ENCODE peak calls at places on chromosomes 13 and 19, in six cellular contexts. X is HCT116, C is GM12878, V is HepG2, E is A549, D is SK-N-SH. F is an unnamed sample.

GRCh38 chr19:13022111-13022858 is 27.0 kb downstream of the NFIX start:
- DNase-seq in D (no peak), C (no peak), V (no peak), X (no peak), E (no peak), F (no peak)

GRCh38 chr13:74325106-74325505 is 190.9 kb upstream of the KLF12 start:
- DNase-seq in E (no peak), V (peak), D (peak), C (no peak), X (no peak), F (no peak)

GRCh38 chr13:33787051-33787591 is 30.8 kb upstream of the RFC3 start:
- DNase-seq in E (no peak), D (peak), C (peak), X (no peak), V (no peak), F (no peak)

GRCh38 chr13:40351537-40352384 is 314.7 kb downstream of the FOXO1 start:
- DNase-seq in D (no peak), X (no peak), E (no peak), V (peak), C (no peak), F (no peak)

GRCh38 chr19:2970201-2970838 is 7.0 kb upstream of the TLE6 start:
- DNase-seq in D (no peak), X (no peak), E (no peak), C (no peak), V (no peak), F (no peak)

GRCh38 chr13:100229603-100230002 is 140.7 kb downstream of the PCCA start:
- DNase-seq in V (no peak), E (no peak), C (no peak), X (no peak), D (no peak), F (no peak)

GRCh38 chr13:77580748-77581147 is 45.2 kb downstream of the SCEL start:
- DNase-seq in X (no peak), C (no peak), V (no peak), E (no peak), D (no peak), F (no peak)

GRCh38 chr19:33705090-33705847 is 83.5 kb downstream of the CHST8 start:
- DNase-seq in V (no peak), X (no peak), D (no peak), C (no peak), E (no peak), F (peak)

GRCh38 chr19:3520166-3521103 is 14.3 kb downstream of the FZR1 start:
- DNase-seq in D (peak), C (no peak), X (no peak), V (no peak), E (no peak), F (peak)

GRCh38 chr13:34587586-34587985 is 354.5 kb upstream of the NBEA start:
- DNase-seq in E (no peak), D (no peak), C (no peak), V (no peak), X (no peak), F (no peak)

GRCh38 chr13:98978280-98978679 is 416 bp upstream of the DOCK9 start:
- DNase-seq in C (no peak), X (peak), E (no peak), D (no peak), V (no peak), F (no peak)
- TF ChIP-seq REST in C (no peak), X (no peak), E (no peak), D (no peak), V (no peak), F (no peak)

GRCh38 chr13:31588923-31589322 is 150.4 kb upstream of the RXFP2 start:
- DNase-seq in C (no peak), X (no peak), D (no peak), E (no peak), V (no peak), F (no peak)
- H3K4me2 ChIP-seq in C (no peak), X (no peak), D (no peak), E (no peak), V (no peak), F (no peak)

DNA sequence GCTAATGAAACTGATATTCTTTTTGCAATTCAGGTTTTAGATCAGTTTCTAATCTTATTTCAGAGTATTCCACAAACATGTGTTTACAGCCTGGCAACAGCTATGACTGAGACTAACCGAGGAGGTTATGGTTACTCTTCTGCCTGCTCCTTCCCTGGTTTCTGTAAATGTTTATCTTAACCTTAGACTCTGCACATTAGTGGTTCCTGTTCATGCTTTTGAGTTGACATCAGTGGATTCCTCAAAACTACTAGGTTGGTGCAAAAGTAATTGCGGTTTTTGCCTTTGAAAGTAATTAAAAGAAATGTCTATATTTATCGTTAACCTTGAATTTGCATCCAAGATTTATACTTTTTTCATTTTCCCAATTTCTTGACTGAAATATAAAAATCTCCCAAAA is 237.0 kb upstream of the TSHZ3 start:
- DNase-seq in C (no peak), E (no peak), D (no peak), X (no peak), V (no peak), F (no peak)
- TF ChIP-seq REST in C (no peak), E (no peak), D (no peak), X (no peak), V (no peak), F (no peak)

DNA sequence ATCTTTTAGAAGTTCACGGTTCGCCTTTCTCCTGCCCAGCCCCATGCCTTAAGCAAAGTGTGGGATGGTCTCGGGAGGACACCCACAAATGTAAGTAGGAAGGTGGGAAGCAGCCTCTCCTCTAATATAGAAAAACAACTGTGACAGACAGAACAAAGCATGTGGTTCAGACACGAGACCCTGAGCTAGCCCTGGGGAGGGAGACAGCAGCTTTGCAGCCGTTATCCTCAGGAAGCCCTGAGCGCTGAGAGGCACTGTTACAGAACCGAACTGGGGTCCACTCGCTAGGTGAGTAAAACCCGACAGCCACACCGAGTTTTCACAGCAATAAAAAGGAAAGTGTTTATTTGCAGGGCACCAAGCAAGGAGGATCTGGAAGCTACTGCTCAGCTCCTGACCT is 210.6 kb downstream of the UQCRFS1 start:
- DNase-seq in X (no peak), V (no peak), C (no peak), E (no peak), D (no peak), F (no peak)
- H3K4me2 ChIP-seq in X (no peak), V (no peak), C (no peak), E (no peak), D (no peak), F (no peak)

GRCh38 chr13:96860829-96861228 is 133.4 kb downstream of the OXGR1 start:
- DNase-seq in C (no peak), X (no peak), D (no peak), V (no peak), E (no peak), F (no peak)
- TF ChIP-seq REST in C (no peak), X (no peak), D (no peak), V (no peak), E (no peak), F (no peak)

GRCh38 chr13:108003626-108004025 is 211.7 kb downstream of the LIG4 start:
- DNase-seq in C (no peak), X (no peak), V (no peak), D (no peak), E (no peak), F (no peak)
- H3K4me2 ChIP-seq in C (no peak), X (no peak), V (no peak), D (no peak), E (no peak), F (no peak)

GRCh38 chr13:101706651-101707050 is 254.2 kb downstream of the ITGBL1 start:
- DNase-seq in X (no peak), D (no peak), C (no peak), E (peak), V (peak), F (no peak)
- TF ChIP-seq REST in X (no peak), D (no peak), C (no peak), E (no peak), V (no peak), F (no peak)

DNA sequence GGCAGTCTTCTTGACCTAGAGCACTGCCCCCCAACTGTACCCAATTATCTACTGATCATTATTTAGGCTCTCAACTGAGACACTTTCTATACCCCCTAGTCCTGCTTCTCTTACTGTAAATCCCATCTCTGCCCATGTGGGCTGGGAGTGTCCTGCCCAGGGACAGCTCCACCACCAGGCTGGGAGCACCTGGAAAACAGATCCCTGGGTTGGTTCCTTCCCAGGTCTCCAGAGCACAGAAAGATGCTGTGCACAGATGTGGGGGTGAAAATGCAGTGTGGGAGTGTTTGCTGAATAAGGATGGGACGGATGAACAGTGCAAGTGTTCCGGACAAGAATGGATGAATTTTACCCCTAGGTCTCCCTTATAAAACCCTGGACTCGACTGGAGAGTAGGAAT is 12.7 kb downstream of the CYP4F2 start:
- DNase-seq in V (no peak), D (no peak), E (no peak), X (no peak), C (no peak), F (no peak)
- H3K4me2 ChIP-seq in V (no peak), D (no peak), E (no peak), X (no peak), C (no peak), F (no peak)

DNA sequence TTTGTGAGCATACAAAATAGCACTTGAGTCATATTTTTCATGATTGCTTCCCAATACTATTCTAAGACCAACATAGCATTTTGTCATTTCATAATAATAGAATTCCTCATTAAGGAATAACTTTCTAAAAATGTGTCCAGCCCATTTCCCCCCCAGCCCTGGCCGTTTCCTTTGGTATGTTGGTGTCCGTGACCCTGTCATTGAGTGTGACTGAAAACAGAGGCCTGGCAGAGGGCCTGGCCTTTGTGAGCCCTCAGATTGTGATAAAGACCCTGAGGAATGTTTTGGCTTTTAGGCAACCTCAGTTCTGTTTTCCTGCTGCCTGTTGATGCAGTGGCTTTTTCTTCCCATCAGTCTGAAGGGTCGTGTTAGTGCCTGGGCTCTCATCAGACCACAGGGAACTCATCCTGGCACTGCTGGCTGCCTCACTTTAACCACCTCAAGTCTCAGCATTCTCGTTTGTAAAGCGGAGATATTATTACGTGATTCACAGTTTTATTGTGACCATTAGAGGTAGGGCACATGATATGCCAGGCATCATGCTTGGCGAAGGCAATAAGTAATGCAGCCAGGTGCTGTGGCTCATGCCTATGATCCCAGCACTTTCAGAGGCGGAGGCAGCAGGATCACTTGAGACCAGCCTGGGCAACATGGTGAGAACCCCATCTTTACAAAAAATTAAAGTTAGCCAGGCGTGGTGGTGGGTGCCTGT is 13.8 kb downstream of the SPINT2 start:
- DNase-seq in C (no peak), V (no peak), D (peak), E (no peak), X (no peak), F (no peak)
- TF ChIP-seq REST in C (no peak), V (no peak), D (no peak), E (no peak), X (no peak), F (no peak)

GRCh38 chr13:90402613-90403012 is 944.9 kb upstream of the MIR17HG start:
- DNase-seq in C (no peak), V (no peak), X (no peak), D (no peak), E (no peak), F (no peak)

GRCh38 chr13:90402102-90402501 is 945.4 kb upstream of the MIR17HG start:
- DNase-seq in V (no peak), C (no peak), X (no peak), D (no peak), E (no peak), F (no peak)

GRCh38 chr13:90400372-90400771 is 947.1 kb upstream of the MIR17HG start:
- DNase-seq in X (no peak), E (no peak), D (no peak), C (no peak), V (no peak), F (no peak)

DNA sequence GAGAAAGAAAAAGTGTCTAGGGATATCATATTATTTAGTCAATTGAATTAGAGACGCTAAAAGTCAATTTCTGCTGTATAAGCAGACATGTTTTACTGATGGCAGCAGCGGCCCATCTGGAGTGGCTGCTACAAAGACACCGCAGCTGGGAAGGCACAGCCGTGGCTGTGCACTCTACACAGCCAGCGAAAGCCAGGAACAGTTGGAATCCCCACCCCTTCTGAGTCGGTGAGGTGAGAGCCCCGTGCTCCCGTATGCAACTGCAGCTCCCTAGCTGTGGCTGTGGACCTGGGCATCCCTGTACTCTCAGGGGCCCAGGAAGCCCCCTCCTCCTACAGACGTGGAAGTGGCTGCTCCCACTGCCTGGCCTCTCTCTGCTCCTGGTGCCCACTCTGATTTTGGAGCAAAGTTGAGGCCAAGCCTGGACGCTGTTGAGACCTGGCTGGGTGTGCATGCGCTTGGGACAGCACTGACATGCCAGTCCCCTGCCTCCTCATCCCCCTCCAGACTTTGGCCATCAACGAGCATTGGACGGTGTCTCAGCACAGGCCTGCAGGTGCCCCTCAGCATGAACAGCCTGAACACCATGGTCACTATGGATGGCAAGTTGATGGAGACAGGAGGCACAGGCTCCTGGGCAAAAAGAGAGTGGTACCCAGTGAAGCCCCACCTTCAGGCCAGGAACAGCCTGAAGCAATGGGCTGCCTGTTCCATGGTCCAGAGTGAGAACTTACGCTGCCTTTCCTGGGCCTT is 944.0 kb upstream of the MIR17HG start:
- DNase-seq in D (no peak), C (no peak), E (no peak), V (no peak), X (no peak), F (no peak)
- H3K4me2 ChIP-seq in D (no peak), C (no peak), E (no peak), V (no peak), X (no peak), F (no peak)

F was measured in GM23338.